ENCODE peak calls at places on chromosomes 4 and X, in four cellular contexts. B is prostate gland, Q is body of pancreas, K is A673. C is an unnamed sample.

GRCh38 chrX:22097295-22097694 is 65.2 kb downstream of the PHEX start:
- DNase-seq in Q (no peak), K (no peak), B (no peak), C (no peak)

GRCh38 chr4:71486550-71487323 is 147.9 kb downstream of the SLC4A4 start:
- DNase-seq in K (no peak), Q (no peak), B (no peak), C (no peak)

GRCh38 chr4:3346146-3346545 is 53.3 kb downstream of the RGS12 start:
- DNase-seq in Q (peak), B (peak), K (peak), C (peak)

GRCh38 chr4:87559090-87559837 is 30.1 kb upstream of the SPARCL1 start:
- DNase-seq in B (no peak), K (peak), Q (no peak), C (no peak)

GRCh38 chr4:188826393-188826792 is 687.2 kb downstream of the TRIML1 start:
- DNase-seq in K (no peak), B (no peak), Q (no peak), C (no peak)

GRCh38 chrX:109624022-109624421 is 950 bp downstream of the KCNE5 start:
- DNase-seq in B (no peak), K (no peak), Q (no peak), C (no peak)

GRCh38 chrX:74291964-74292891 is 11.8 kb upstream of the ZCCHC13 start:
- DNase-seq in B (peak), K (peak), Q (peak), C (peak)

GRCh38 chrX:13029341-13029740 is 15.1 kb downstream of the FAM9C start:
- DNase-seq in K (peak), B (peak), Q (peak), C (no peak)

GRCh38 chrX:97328853-97329252 is 445.1 kb downstream of the RPA4 start:
- DNase-seq in B (no peak), Q (no peak), K (no peak), C (no peak)

GRCh38 chrX:44343412-44343942 is at the start of gene EFHC2:
- DNase-seq in Q (peak), K (no peak), B (peak), C (no peak)

GRCh38 chrX:110218591-110218990 is 99.3 kb downstream of the AMMECR1 start:
- DNase-seq in Q (no peak), K (peak), B (no peak), C (no peak)

GRCh38 chrX:130830599-130831346 is 72.2 kb downstream of the ENOX2 start:
- DNase-seq in Q (no peak), B (no peak), K (no peak), C (no peak)

GRCh38 chr4:20370284-20370683 is 118.6 kb downstream of the SLIT2 start:
- DNase-seq in Q (no peak), B (no peak), K (peak), C (no peak)

GRCh38 chr4:114163051-114163450 is 183.6 kb upstream of the ARSJ start:
- DNase-seq in B (no peak), K (no peak), Q (no peak), C (no peak)

GRCh38 chr4:23005691-23006090 is 313.0 kb downstream of the GBA3 start:
- DNase-seq in B (no peak), K (no peak), Q (no peak), C (no peak)

GRCh38 chr4:8198906-8199593 is at the start of gene SH3TC1:
- DNase-seq in B (peak), K (peak), Q (peak), C (peak)

GRCh38 chrX:95058815-95059214 is 1384.8 kb downstream of the FAM133A start:
- DNase-seq in K (no peak), B (no peak), Q (no peak), C (no peak)

GRCh38 chrX:150683536-150684146 is 9.6 kb upstream of the MTMR1 start:
- DNase-seq in K (peak), B (peak), Q (no peak), C (no peak)

GRCh38 chrX:63664083-63664482 is 120.9 kb downstream of the ARHGEF9 start:
- DNase-seq in B (no peak), K (no peak), Q (no peak), C (no peak)

GRCh38 chr4:155674669-155675071 is 8.0 kb downstream of the GUCY1A1 start:
- DNase-seq in Q (no peak), K (no peak), B (no peak), C (no peak)

GRCh38 chrX:134821370-134821769 is 163.1 kb upstream of the PLAC1 start:
- DNase-seq in Q (no peak), B (no peak), K (peak), C (no peak)

GRCh38 chr4:158484173-158484885 is 37.4 kb upstream of the RXFP1 start:
- DNase-seq in K (no peak), Q (no peak), B (no peak), C (no peak)

GRCh38 chrX:28659269-28659668 is 72.0 kb downstream of the IL1RAPL1 start:
- DNase-seq in B (no peak), Q (peak), K (peak), C (no peak)
- TF ChIP-seq CTCF in B (no peak), Q (no peak), K (peak), C (peak)

GRCh38 chr4:82562553-82562854 is 716 bp upstream of the TMEM150C start:
- DNase-seq in B (no peak), Q (no peak), K (no peak), C (no peak)
- H3K4me3 ChIP-seq in B (no peak), Q (no peak), K (peak), C (peak)

DNA sequence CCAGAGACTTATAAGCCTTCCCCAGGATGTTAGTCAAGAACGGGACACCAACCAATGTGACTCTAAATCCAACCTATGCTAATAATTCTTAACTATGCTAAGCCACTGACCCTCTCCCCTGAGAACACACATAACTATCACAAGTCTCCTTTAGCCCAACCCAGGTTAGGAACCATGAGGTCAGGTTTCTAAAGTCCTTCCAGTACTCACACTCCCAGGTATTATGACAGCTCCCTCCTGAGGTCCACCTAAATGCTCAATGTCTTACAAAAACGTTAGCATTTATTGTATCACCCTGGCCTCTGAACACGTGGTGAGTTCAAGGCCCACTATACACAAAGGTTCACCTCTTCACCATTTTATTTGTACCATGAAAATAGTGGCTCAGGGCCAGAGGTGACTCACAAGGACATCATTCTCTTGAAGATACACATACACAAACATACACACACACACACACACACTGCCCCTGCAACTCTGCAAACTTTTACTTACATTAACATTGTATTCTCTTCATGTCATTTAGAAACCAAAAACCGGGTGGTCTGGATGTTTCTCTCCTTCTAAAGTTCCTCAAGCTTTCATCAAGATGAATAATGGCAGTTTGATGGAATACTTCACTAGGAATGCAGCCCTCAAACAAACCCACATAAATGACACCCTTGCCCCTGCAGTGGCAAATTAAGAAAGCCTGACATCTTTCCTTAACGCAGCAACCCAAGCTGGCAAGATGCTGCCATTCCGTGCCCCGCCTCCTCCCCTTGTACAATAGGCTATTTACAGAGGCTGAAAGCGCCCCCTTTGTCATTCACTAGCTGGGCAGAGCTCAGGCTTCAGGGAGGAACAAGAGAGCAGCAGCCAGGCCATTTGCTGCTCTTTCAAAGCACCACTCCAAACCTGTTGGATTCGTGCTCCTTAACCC is 17.7 kb downstream of the ACSL1 start:
- DNase-seq in K (no peak), B (no peak), Q (no peak), C (no peak)
- TF ChIP-seq CTCF in K (no peak), B (no peak), Q (no peak), C (no peak)

GRCh38 chrX:4379071-4379470 is 665.6 kb upstream of the PRKX start:
- DNase-seq in Q (no peak), B (no peak), K (no peak), C (no peak)

GRCh38 chrX:4380710-4381109 is 667.3 kb upstream of the PRKX start:
- DNase-seq in K (no peak), Q (no peak), B (no peak), C (no peak)

GRCh38 chrX:4382273-4382672 is 668.8 kb upstream of the PRKX start:
- DNase-seq in Q (no peak), K (no peak), B (no peak), C (no peak)
- H3K4me3 ChIP-seq in Q (no peak), K (no peak), B (no peak), C (no peak)

DNA sequence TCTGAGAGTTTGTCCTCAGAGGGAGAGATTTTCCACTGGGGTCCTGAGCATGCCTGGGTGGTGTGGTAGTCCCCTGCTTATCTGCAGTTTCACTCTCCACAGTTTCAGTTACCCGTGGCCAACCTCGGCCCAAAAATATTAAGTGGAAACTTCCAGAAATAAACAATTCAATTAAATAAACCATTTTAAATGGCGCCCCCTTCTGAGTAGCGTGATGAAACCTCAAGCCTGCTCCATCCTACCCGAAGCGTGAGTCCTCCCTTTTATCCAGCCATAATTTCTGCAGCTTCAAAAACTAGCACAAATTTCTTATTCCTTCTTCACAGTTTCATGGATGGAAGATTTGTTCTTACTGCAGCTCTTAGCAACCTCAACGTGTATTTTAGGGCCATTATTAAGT is 26.7 kb downstream of the PNMA6E start:
- DNase-seq in K (no peak), B (no peak), Q (no peak), C (no peak)
- TF ChIP-seq CTCF in K (peak), B (no peak), Q (no peak), C (peak)

DNA sequence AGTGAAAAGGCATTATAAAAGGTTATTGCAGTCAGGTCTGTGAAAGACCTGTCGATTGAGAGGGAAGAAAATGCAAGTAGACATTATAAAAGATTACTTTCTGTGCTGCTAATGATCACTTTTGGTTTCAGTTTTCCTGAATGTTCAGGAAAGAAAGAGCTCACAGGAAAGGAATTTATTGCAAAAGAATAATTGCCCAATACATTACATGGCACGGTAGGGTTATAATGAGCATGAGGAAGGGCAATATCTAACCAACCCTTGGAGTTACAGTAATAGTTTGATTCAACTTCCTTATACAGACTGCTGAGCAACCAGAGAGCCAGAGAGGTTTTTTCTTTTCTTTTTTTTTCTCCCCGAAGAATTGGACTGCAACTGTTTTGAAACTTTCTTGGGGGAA is 246.9 kb downstream of the C4orf33 start:
- DNase-seq in K (peak), B (no peak), Q (no peak), C (peak)
- H3K4me3 ChIP-seq in K (peak), B (no peak), Q (no peak), C (no peak)

GRCh38 chr4:150582101-150582565 is at the start of gene MAB21L2:
- DNase-seq in B (no peak), Q (no peak), K (no peak), C (no peak)
- TF ChIP-seq CTCF in B (no peak), Q (no peak), K (no peak), C (no peak)

C was measured in epithelial cell of proximal tubule.